ENCODE peak calls at places on chromosome 18, in eight cellular contexts. One of them, this sample, is unnamed.

GRCh38 chr18:49935215-49935614 is 121.9 kb upstream of the ACAA2 start:
- DNase-seq in thoracic aorta: no peak
- DNase-seq in epithelial cell of prostate: no peak
- DNase-seq in naive thymus-derived CD4-positive, alpha-beta T cell: no peak
- DNase-seq in A673: no peak
- DNase-seq in AG04450: no peak
- DNase-seq in vagina: no peak
- DNase-seq in right lobe of liver: no peak
- DNase-seq in this sample: no peak

GRCh38 chr18:26710460-26711096 is 154.9 kb downstream of the AQP4 start:
- DNase-seq in AG04450: no peak
- DNase-seq in A673: no peak
- DNase-seq in right lobe of liver: no peak
- DNase-seq in vagina: no peak
- DNase-seq in naive thymus-derived CD4-positive, alpha-beta T cell: no peak
- DNase-seq in thoracic aorta: no peak
- DNase-seq in epithelial cell of prostate: no peak
- DNase-seq in this sample: no peak

GRCh38 chr18:60096428-60096827 is 196.6 kb downstream of the PMAIP1 start:
- DNase-seq in naive thymus-derived CD4-positive, alpha-beta T cell: no peak
- DNase-seq in A673: no peak
- DNase-seq in right lobe of liver: no peak
- DNase-seq in vagina: no peak
- DNase-seq in thoracic aorta: no peak
- DNase-seq in AG04450: no peak
- DNase-seq in epithelial cell of prostate: peak; percentile 5
- DNase-seq in this sample: peak; percentile 49

GRCh38 chr18:56563568-56563967 is 74.8 kb downstream of the TXNL1 start:
- DNase-seq in vagina: no peak
- DNase-seq in A673: no peak
- DNase-seq in epithelial cell of prostate: no peak
- DNase-seq in AG04450: no peak
- DNase-seq in right lobe of liver: no peak
- DNase-seq in thoracic aorta: no peak
- DNase-seq in naive thymus-derived CD4-positive, alpha-beta T cell: no peak
- DNase-seq in this sample: no peak

GRCh38 chr18:3151379-3152264 is 68.1 kb downstream of the MYOM1 start:
- DNase-seq in right lobe of liver: no peak
- DNase-seq in vagina: no peak
- DNase-seq in naive thymus-derived CD4-positive, alpha-beta T cell: no peak
- DNase-seq in A673: peak; percentile 53
- DNase-seq in AG04450: no peak
- DNase-seq in epithelial cell of prostate: no peak
- DNase-seq in thoracic aorta: no peak
- DNase-seq in this sample: peak; percentile 61

GRCh38 chr18:32610116-32610630 is 139.5 kb upstream of the GAREM1 start:
- DNase-seq in naive thymus-derived CD4-positive, alpha-beta T cell: no peak
- DNase-seq in vagina: no peak
- DNase-seq in AG04450: no peak
- DNase-seq in thoracic aorta: no peak
- DNase-seq in A673: no peak
- DNase-seq in epithelial cell of prostate: no peak
- DNase-seq in right lobe of liver: no peak
- DNase-seq in this sample: no peak

GRCh38 chr18:62522178-62522509 is 681 bp upstream of the ZCCHC2 start:
- DNase-seq in thoracic aorta: no peak
- DNase-seq in A673: no peak
- DNase-seq in naive thymus-derived CD4-positive, alpha-beta T cell: no peak
- DNase-seq in vagina: no peak
- DNase-seq in AG04450: no peak
- DNase-seq in epithelial cell of prostate: no peak
- DNase-seq in right lobe of liver: no peak
- DNase-seq in this sample: peak; percentile 47

GRCh38 chr18:55637204-55637603 is 49.2 kb upstream of the TCF4 start:
- DNase-seq in epithelial cell of prostate: no peak
- DNase-seq in vagina: no peak
- DNase-seq in AG04450: no peak
- DNase-seq in A673: no peak
- DNase-seq in thoracic aorta: no peak
- DNase-seq in naive thymus-derived CD4-positive, alpha-beta T cell: no peak
- DNase-seq in right lobe of liver: no peak
- DNase-seq in this sample: no peak

GRCh38 chr18:31576670-31577069 is 15.0 kb upstream of the TTR start:
- DNase-seq in right lobe of liver: no peak
- DNase-seq in epithelial cell of prostate: no peak
- DNase-seq in A673: no peak
- DNase-seq in thoracic aorta: no peak
- DNase-seq in vagina: no peak
- DNase-seq in naive thymus-derived CD4-positive, alpha-beta T cell: no peak
- DNase-seq in AG04450: no peak
- DNase-seq in this sample: no peak

GRCh38 chr18:934518-935123 is 29.9 kb downstream of the ADCYAP1 start:
- DNase-seq in right lobe of liver: no peak
- DNase-seq in A673: no peak
- DNase-seq in thoracic aorta: no peak
- DNase-seq in vagina: no peak
- DNase-seq in AG04450: no peak
- DNase-seq in epithelial cell of prostate: no peak
- DNase-seq in naive thymus-derived CD4-positive, alpha-beta T cell: no peak
- DNase-seq in this sample: no peak

GRCh38 chr18:79951545-79952456 is at the start of gene SLC66A2:
- DNase-seq in thoracic aorta: peak; percentile 49
- DNase-seq in A673: peak; percentile 88
- DNase-seq in naive thymus-derived CD4-positive, alpha-beta T cell: peak; percentile 98
- DNase-seq in AG04450: peak; percentile 47
- DNase-seq in right lobe of liver: peak; percentile 98
- DNase-seq in epithelial cell of prostate: no peak
- DNase-seq in vagina: no peak
- DNase-seq in this sample: peak; percentile 83

GRCh38 chr18:3319399-3319798 is 57.5 kb downstream of the MYL12B start:
- DNase-seq in vagina: no peak
- DNase-seq in A673: no peak
- DNase-seq in AG04450: no peak
- DNase-seq in epithelial cell of prostate: no peak
- DNase-seq in thoracic aorta: no peak
- DNase-seq in naive thymus-derived CD4-positive, alpha-beta T cell: no peak
- DNase-seq in right lobe of liver: no peak
- DNase-seq in this sample: no peak

GRCh38 chr18:55076643-55077218 is 117.5 kb upstream of the CCDC68 start:
- DNase-seq in A673: no peak
- DNase-seq in right lobe of liver: no peak
- DNase-seq in AG04450: no peak
- DNase-seq in thoracic aorta: no peak
- DNase-seq in vagina: no peak
- DNase-seq in epithelial cell of prostate: no peak
- DNase-seq in naive thymus-derived CD4-positive, alpha-beta T cell: no peak
- DNase-seq in this sample: no peak

GRCh38 chr18:58886864-58887612 is 22.4 kb downstream of the ZNF532 start:
- DNase-seq in right lobe of liver: no peak
- DNase-seq in vagina: no peak
- DNase-seq in epithelial cell of prostate: no peak
- DNase-seq in A673: no peak
- DNase-seq in naive thymus-derived CD4-positive, alpha-beta T cell: no peak
- DNase-seq in thoracic aorta: no peak
- DNase-seq in AG04450: no peak
- DNase-seq in this sample: no peak

GRCh38 chr18:57797209-57797651 is 5.9 kb downstream of the ATP8B1 start:
- DNase-seq in epithelial cell of prostate: no peak
- DNase-seq in vagina: no peak
- DNase-seq in A673: no peak
- DNase-seq in naive thymus-derived CD4-positive, alpha-beta T cell: no peak
- DNase-seq in right lobe of liver: peak; percentile 86
- DNase-seq in AG04450: no peak
- DNase-seq in thoracic aorta: no peak
- DNase-seq in this sample: peak; percentile 95

GRCh38 chr18:5997361-5997760 is 102.0 kb upstream of the TMEM200C start:
- DNase-seq in thoracic aorta: no peak
- DNase-seq in naive thymus-derived CD4-positive, alpha-beta T cell: no peak
- DNase-seq in A673: no peak
- DNase-seq in AG04450: no peak
- DNase-seq in epithelial cell of prostate: no peak
- DNase-seq in right lobe of liver: no peak
- DNase-seq in vagina: peak; percentile 32
- DNase-seq in this sample: no peak

GRCh38 chr18:61917870-61918269 is 25.1 kb upstream of the RNF152 start:
- DNase-seq in right lobe of liver: no peak
- DNase-seq in vagina: no peak
- DNase-seq in A673: no peak
- DNase-seq in thoracic aorta: no peak
- DNase-seq in AG04450: no peak
- DNase-seq in epithelial cell of prostate: no peak
- DNase-seq in naive thymus-derived CD4-positive, alpha-beta T cell: no peak
- DNase-seq in this sample: no peak

GRCh38 chr18:21053127-21053526 is 58.5 kb downstream of the ROCK1 start:
- DNase-seq in right lobe of liver: no peak
- DNase-seq in A673: no peak
- DNase-seq in vagina: no peak
- DNase-seq in naive thymus-derived CD4-positive, alpha-beta T cell: no peak
- DNase-seq in thoracic aorta: no peak
- DNase-seq in epithelial cell of prostate: peak; percentile 45
- DNase-seq in AG04450: peak; percentile 54
- DNase-seq in this sample: peak; percentile 48

GRCh38 chr18:43933177-43933576 is 655.9 kb upstream of the SYT4 start:
- DNase-seq in epithelial cell of prostate: no peak
- DNase-seq in right lobe of liver: no peak
- DNase-seq in A673: no peak
- DNase-seq in vagina: no peak
- DNase-seq in AG04450: no peak
- DNase-seq in thoracic aorta: no peak
- DNase-seq in naive thymus-derived CD4-positive, alpha-beta T cell: no peak
- DNase-seq in this sample: no peak

GRCh38 chr18:76613721-76614120 is 118.7 kb upstream of the ZNF516 start:
- DNase-seq in AG04450: no peak
- DNase-seq in A673: no peak
- DNase-seq in naive thymus-derived CD4-positive, alpha-beta T cell: no peak
- DNase-seq in epithelial cell of prostate: no peak
- DNase-seq in right lobe of liver: no peak
- DNase-seq in vagina: no peak
- DNase-seq in thoracic aorta: no peak
- DNase-seq in this sample: no peak
- H3K27ac ChIP-seq in AG04450: no peak overlapping the region
- H3K27ac ChIP-seq in A673: no peak overlapping the region
- H3K27ac ChIP-seq in naive thymus-derived CD4-positive, alpha-beta T cell: no peak overlapping the region
- H3K27ac ChIP-seq in epithelial cell of prostate: no peak overlapping the region
- H3K27ac ChIP-seq in right lobe of liver: no peak overlapping the region
- H3K27ac ChIP-seq in vagina: no peak overlapping the region
- H3K27ac ChIP-seq in thoracic aorta: no peak overlapping the region
- H3K27ac ChIP-seq in this sample: no peak overlapping the region

GRCh38 chr18:77071711-77072292 is 60.8 kb downstream of the MBP start:
- DNase-seq in A673: no peak
- DNase-seq in AG04450: peak; percentile 96
- DNase-seq in thoracic aorta: peak; percentile 49
- DNase-seq in vagina: no peak
- DNase-seq in epithelial cell of prostate: no peak
- DNase-seq in naive thymus-derived CD4-positive, alpha-beta T cell: no peak
- DNase-seq in right lobe of liver: no peak
- DNase-seq in this sample: no peak

GRCh38 chr18:77072566-77072965 is 60.0 kb downstream of the MBP start:
- DNase-seq in vagina: no peak
- DNase-seq in A673: no peak
- DNase-seq in AG04450: no peak
- DNase-seq in naive thymus-derived CD4-positive, alpha-beta T cell: no peak
- DNase-seq in thoracic aorta: no peak
- DNase-seq in epithelial cell of prostate: no peak
- DNase-seq in right lobe of liver: no peak
- DNase-seq in this sample: no peak

GRCh38 chr18:77074431-77074830 is 58.2 kb downstream of the MBP start:
- DNase-seq in naive thymus-derived CD4-positive, alpha-beta T cell: no peak
- DNase-seq in thoracic aorta: no peak
- DNase-seq in vagina: no peak
- DNase-seq in right lobe of liver: no peak
- DNase-seq in A673: no peak
- DNase-seq in epithelial cell of prostate: no peak
- DNase-seq in AG04450: no peak
- DNase-seq in this sample: no peak

GRCh38 chr18:77071061-77071460 is 61.5 kb downstream of the MBP start:
- DNase-seq in AG04450: no peak
- DNase-seq in epithelial cell of prostate: peak; percentile 72
- DNase-seq in naive thymus-derived CD4-positive, alpha-beta T cell: no peak
- DNase-seq in A673: no peak
- DNase-seq in vagina: no peak
- DNase-seq in right lobe of liver: no peak
- DNase-seq in thoracic aorta: no peak
- DNase-seq in this sample: no peak

DNA sequence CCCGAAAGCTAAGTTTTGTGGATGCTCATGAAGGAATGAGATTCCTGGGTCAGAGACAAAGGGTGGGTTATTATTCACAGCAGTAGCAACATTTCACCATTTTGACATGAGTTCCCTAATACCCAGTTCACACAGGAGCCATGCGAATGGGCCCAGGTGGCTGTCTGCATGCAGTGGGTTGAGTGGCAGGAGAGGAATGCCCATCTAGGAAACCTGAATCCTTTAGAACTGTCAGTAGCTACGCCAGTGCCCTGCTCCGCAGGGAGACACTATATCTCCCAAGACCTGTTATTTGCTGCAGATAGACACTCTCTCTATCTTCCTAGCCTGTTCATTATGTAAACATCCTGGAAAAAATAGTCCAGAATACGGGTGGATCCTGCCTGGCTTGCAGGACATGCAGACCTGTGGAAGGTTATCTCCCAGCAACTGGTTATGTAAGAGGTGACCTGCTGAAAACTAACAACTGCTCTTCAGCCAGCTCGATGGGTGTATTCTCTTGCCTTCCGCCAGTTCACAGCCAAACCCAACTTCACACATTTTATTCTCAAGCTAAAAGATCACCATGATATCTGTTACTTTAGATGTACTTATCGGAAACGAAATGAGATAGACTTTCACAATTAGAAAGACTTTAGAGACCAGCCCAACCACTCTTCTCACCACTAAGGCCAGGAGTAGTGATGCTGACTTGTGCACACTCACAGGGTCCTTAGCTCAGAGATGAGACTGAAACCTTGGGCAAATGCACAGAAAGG is 59.1 kb downstream of the MBP start:
- DNase-seq in epithelial cell of prostate: no peak
- DNase-seq in thoracic aorta: no peak
- DNase-seq in A673: no peak
- DNase-seq in naive thymus-derived CD4-positive, alpha-beta T cell: no peak
- DNase-seq in AG04450: no peak
- DNase-seq in vagina: no peak
- DNase-seq in right lobe of liver: no peak
- DNase-seq in this sample: no peak
- H3K27ac ChIP-seq in epithelial cell of prostate: no peak overlapping the region
- H3K27ac ChIP-seq in thoracic aorta: no peak overlapping the region
- H3K27ac ChIP-seq in A673: no peak overlapping the region
- H3K27ac ChIP-seq in naive thymus-derived CD4-positive, alpha-beta T cell: peak overlapping the region; percentile 34
- H3K27ac ChIP-seq in AG04450: no peak overlapping the region
- H3K27ac ChIP-seq in vagina: no peak overlapping the region
- H3K27ac ChIP-seq in right lobe of liver: no peak overlapping the region
- H3K27ac ChIP-seq in this sample: peak overlapping the region; percentile 18

GRCh38 chr18:13482641-13482945 is 243.8 kb downstream of the FAM210A start:
- DNase-seq in vagina: no peak
- DNase-seq in right lobe of liver: no peak
- DNase-seq in AG04450: no peak
- DNase-seq in thoracic aorta: no peak
- DNase-seq in naive thymus-derived CD4-positive, alpha-beta T cell: no peak
- DNase-seq in epithelial cell of prostate: no peak
- DNase-seq in A673: no peak
- DNase-seq in this sample: peak; percentile 34
- H3K27ac ChIP-seq in vagina: no peak overlapping the region
- H3K27ac ChIP-seq in right lobe of liver: no peak overlapping the region
- H3K27ac ChIP-seq in AG04450: no peak overlapping the region
- H3K27ac ChIP-seq in thoracic aorta: no peak overlapping the region
- H3K27ac ChIP-seq in naive thymus-derived CD4-positive, alpha-beta T cell: peak overlapping the region; percentile 50
- H3K27ac ChIP-seq in epithelial cell of prostate: no peak overlapping the region
- H3K27ac ChIP-seq in A673: no peak overlapping the region
- H3K27ac ChIP-seq in this sample: no peak overlapping the region

GRCh38 chr18:28350821-28351220 is 173.9 kb upstream of the CDH2 start:
- DNase-seq in thoracic aorta: no peak
- DNase-seq in naive thymus-derived CD4-positive, alpha-beta T cell: no peak
- DNase-seq in right lobe of liver: no peak
- DNase-seq in epithelial cell of prostate: no peak
- DNase-seq in AG04450: no peak
- DNase-seq in A673: no peak
- DNase-seq in vagina: no peak
- DNase-seq in this sample: no peak
- H3K27ac ChIP-seq in thoracic aorta: no peak overlapping the region
- H3K27ac ChIP-seq in naive thymus-derived CD4-positive, alpha-beta T cell: no peak overlapping the region
- H3K27ac ChIP-seq in right lobe of liver: no peak overlapping the region
- H3K27ac ChIP-seq in epithelial cell of prostate: no peak overlapping the region
- H3K27ac ChIP-seq in AG04450: no peak overlapping the region
- H3K27ac ChIP-seq in A673: no peak overlapping the region
- H3K27ac ChIP-seq in vagina: no peak overlapping the region
- H3K27ac ChIP-seq in this sample: no peak overlapping the region